ENCODE peak calls at places on chromosomes 4 and X, in ten cellular contexts. V, B, K, I, Q, X, G, D, R and Z are unnamed samples.

GRCh38 chr4:89609756-89610155 is 227.2 kb downstream of the SNCA start:
- DNase-seq in V (no peak), B (no peak), K (no peak), I (no peak), Q (peak), X (no peak), G (no peak), D (no peak), R (no peak), Z (no peak)

GRCh38 chrX:55717521-55718497 is at the start of gene RRAGB:
- DNase-seq in V (peak), B (peak), K (peak), I (peak), Q (peak), X (peak), G (peak), D (peak), R (peak), Z (peak)

GRCh38 chr4:48018112-48018511 is 1.5 kb downstream of the NIPAL1 start:
- DNase-seq in V (no peak), B (no peak), K (no peak), I (no peak), Q (no peak), X (no peak), G (no peak), D (no peak), R (no peak), Z (no peak)

GRCh38 chrX:76428243-76429130 is 977 bp downstream of the MAGEE1 start:
- DNase-seq in V (no peak), B (no peak), K (no peak), I (no peak), Q (peak), X (no peak), G (no peak), D (no peak), R (no peak), Z (no peak)

GRCh38 chr4:174401471-174402130 is 117.9 kb downstream of the CEP44 start:
- DNase-seq in V (no peak), B (no peak), K (no peak), I (peak), Q (no peak), X (no peak), G (no peak), D (no peak), R (no peak), Z (no peak)

GRCh38 chr4:86895692-86896488 is 3.7 kb upstream of the C4orf36 start:
- DNase-seq in V (peak), B (peak), K (peak), I (peak), Q (no peak), X (peak), G (no peak), D (peak), R (peak), Z (peak)

GRCh38 chr4:119721878-119722277 is 93.3 kb upstream of the PDE5A start:
- DNase-seq in V (no peak), B (no peak), K (no peak), I (no peak), Q (no peak), X (no peak), G (no peak), D (no peak), R (no peak), Z (no peak)

GRCh38 chr4:185933078-185933581 is 121.1 kb upstream of the SORBS2 start:
- DNase-seq in V (peak), B (peak), K (no peak), I (no peak), Q (no peak), X (no peak), G (no peak), D (no peak), R (peak), Z (peak)

GRCh38 chr4:181150173-181150572 is 1093.0 kb upstream of the TENM3 start:
- DNase-seq in V (no peak), B (peak), K (no peak), I (peak), Q (no peak), X (peak), G (peak), D (peak), R (no peak), Z (no peak)

GRCh38 chr4:1246901-1247810 is 1.8 kb downstream of the CTBP1 start:
- DNase-seq in V (peak), B (peak), K (no peak), I (no peak), Q (peak), X (no peak), G (no peak), D (no peak), R (no peak), Z (peak)

GRCh38 chr4:98950925-98951324 is 22.0 kb upstream of the EIF4E start:
- DNase-seq in V (no peak), B (peak), K (no peak), I (no peak), Q (no peak), X (no peak), G (no peak), D (no peak), R (peak), Z (no peak)

GRCh38 chr4:20778896-20779295 is 78.6 kb downstream of the PACRGL start:
- DNase-seq in V (no peak), B (no peak), K (no peak), I (no peak), Q (no peak), X (no peak), G (no peak), D (no peak), R (no peak), Z (no peak)

GRCh38 chr4:13481569-13481968 is 2.6 kb downstream of the RAB28 start:
- DNase-seq in V (peak), B (peak), K (no peak), I (peak), Q (no peak), X (no peak), G (no peak), D (no peak), R (peak), Z (peak)

GRCh38 chrX:11724122-11725017 is 33.7 kb upstream of the MSL3 start:
- DNase-seq in V (peak), B (peak), K (peak), I (peak), Q (no peak), X (no peak), G (no peak), D (peak), R (peak), Z (peak)

GRCh38 chrX:17968367-17968766 is 107.3 kb upstream of the RAI2 start:
- DNase-seq in V (no peak), B (no peak), K (no peak), I (no peak), Q (no peak), X (no peak), G (no peak), D (peak), R (no peak), Z (peak)

GRCh38 chr4:108917255-108917654 is 154.4 kb upstream of the ETNPPL start:
- DNase-seq in V (no peak), B (no peak), K (no peak), I (no peak), Q (no peak), X (no peak), G (no peak), D (no peak), R (no peak), Z (no peak)

GRCh38 chrX:135520022-135520552 is 373 bp upstream of the INTS6L start:
- DNase-seq in V (peak), B (peak), K (no peak), I (no peak), Q (no peak), X (no peak), G (no peak), D (no peak), R (peak), Z (peak)

GRCh38 chr4:52249583-52249982 is 198.5 kb downstream of the SPATA18 start:
- DNase-seq in V (no peak), B (no peak), K (no peak), I (no peak), Q (no peak), X (no peak), G (no peak), D (no peak), R (no peak), Z (no peak)

GRCh38 chr4:141614878-141615586 is 21.4 kb upstream of the IL15 start:
- DNase-seq in V (no peak), B (no peak), K (no peak), I (no peak), Q (no peak), X (no peak), G (no peak), D (no peak), R (no peak), Z (no peak)

GRCh38 chr4:28518781-28519180 is 1658.1 kb downstream of the STIM2 start:
- DNase-seq in V (peak), B (peak), K (no peak), I (no peak), Q (no peak), X (no peak), G (no peak), D (no peak), R (peak), Z (no peak)

GRCh38 chr4:184968784-184969201 is 49.5 kb upstream of the HELT start:
- DNase-seq in V (no peak), B (no peak), K (no peak), I (peak), Q (no peak), X (no peak), G (no peak), D (no peak), R (no peak), Z (no peak)

GRCh38 chr4:169253904-169254303 is 16.9 kb downstream of the SH3RF1 start:
- DNase-seq in V (peak), B (peak), K (no peak), I (peak), Q (no peak), X (no peak), G (no peak), D (no peak), R (peak), Z (no peak)

GRCh38 chrX:138982350-138982749 is 270.8 kb upstream of the FGF13 start:
- DNase-seq in V (no peak), B (no peak), K (no peak), I (no peak), Q (no peak), X (no peak), G (no peak), D (no peak), R (no peak), Z (no peak)

GRCh38 chr4:150573534-150573933 is 8.4 kb upstream of the MAB21L2 start:
- DNase-seq in V (peak), B (peak), K (no peak), I (no peak), Q (no peak), X (no peak), G (no peak), D (no peak), R (peak), Z (no peak)

GRCh38 chr4:17494258-17494657 is 17.6 kb downstream of the QDPR start:
- DNase-seq in V (peak), B (peak), K (no peak), I (peak), Q (no peak), X (no peak), G (no peak), D (no peak), R (peak), Z (peak)

GRCh38 chr4:105306158-105306781 is 159.6 kb downstream of the TET2 start:
- DNase-seq in V (peak), B (peak), K (no peak), I (no peak), Q (no peak), X (no peak), G (no peak), D (no peak), R (peak), Z (peak)